ENCODE peak calls at places on chromosomes 5 and 9, in five cellular contexts. Z is B cell, S is GM13977, F is BE2C, D is Peyer's patch. L is an unnamed sample.
A peak's percentile ranks its signal among the peaks of the same experiment; 100 is the strongest.

GRCh38 chr5:76867827-76868693 is 18.2 kb downstream of the S100Z start:
- DNase-seq in Z (peak; percentile 67), S (peak; percentile 72), F (peak; percentile 56), D (peak; percentile 80), L (peak; percentile 67)

GRCh38 chr9:92770005-92770995 is 5.7 kb upstream of the BICD2 start:
- DNase-seq in Z (peak; percentile 72), S (no peak), F (peak; percentile 58), D (peak; percentile 80), L (no peak)

GRCh38 chr9:95771556-95772280 is 103.8 kb upstream of the ERCC6L2 start:
- DNase-seq in Z (no peak), S (no peak), F (no peak), D (no peak), L (no peak)

GRCh38 chr5:151319334-151319733 is 15.8 kb upstream of the SLC36A3 start:
- DNase-seq in Z (peak; percentile 32), S (no peak), F (no peak), D (peak; percentile 49), L (peak; percentile 49)

GRCh38 chr5:66306844-66307315 is 162.8 kb downstream of the SREK1 start:
- DNase-seq in Z (no peak), S (no peak), F (no peak), D (no peak), L (no peak)

GRCh38 chr5:27403248-27403882 is 365.0 kb upstream of the CDH9 start:
- DNase-seq in Z (no peak), S (no peak), F (no peak), D (no peak), L (no peak)

GRCh38 chr5:7250004-7250403 is 145.9 kb upstream of the ADCY2 start:
- DNase-seq in Z (no peak), S (no peak), F (no peak), D (no peak), L (no peak)

GRCh38 chr5:171673840-171674239 is 111.8 kb upstream of the SMIM23 start:
- DNase-seq in Z (no peak), S (no peak), F (no peak), D (no peak), L (no peak)

GRCh38 chr5:10567181-10567591 is 3.3 kb downstream of the ANKRD33B start:
- DNase-seq in Z (no peak), S (no peak), F (no peak), D (peak; percentile 38), L (no peak)

GRCh38 chr5:133369161-133369783 is 243.1 kb downstream of the FSTL4 start:
- DNase-seq in Z (no peak), S (no peak), F (no peak), D (no peak), L (no peak)

GRCh38 chr9:136791466-136792276 is 527 bp downstream of the TMEM141 start:
- DNase-seq in Z (peak; percentile 85), S (peak; percentile 55), F (peak; percentile 62), D (peak; percentile 88), L (no peak)

GRCh38 chr5:82551840-82552385 is 273.8 kb upstream of the RPS23 start:
- DNase-seq in Z (no peak), S (no peak), F (peak; percentile 63), D (no peak), L (no peak)

GRCh38 chr9:22622823-22623222 is 176.2 kb downstream of the DMRTA1 start:
- DNase-seq in Z (no peak), S (no peak), F (no peak), D (no peak), L (no peak)

GRCh38 chr9:131676431-131676972 is 63.4 kb downstream of the RAPGEF1 start:
- DNase-seq in Z (peak; percentile 46), S (no peak), F (no peak), D (peak; percentile 72), L (no peak)

GRCh38 chr5:86118542-86118941 is 499.2 kb upstream of the COX7C start:
- DNase-seq in Z (no peak), S (no peak), F (no peak), D (no peak), L (no peak)

GRCh38 chr5:179762079-179762780 is 29.6 kb downstream of the MAML1 start:
- DNase-seq in Z (peak; percentile 52), S (peak; percentile 45), F (peak; percentile 57), D (peak; percentile 62), L (no peak)

GRCh38 chr5:76457685-76458491 is 54.8 kb downstream of the IQGAP2 start:
- DNase-seq in Z (no peak), S (no peak), F (no peak), D (no peak), L (no peak)

L was measured in GM20000.